ENCODE peak calls at places on chromosomes 6 and 20, in six cellular contexts. F is Caco-2, H is dorsolateral prefrontal cortex, P is cardiac fibroblast, J is OCI-LY7, I is foreskin fibroblast. R is an unnamed sample.

GRCh38 chr6:83592770-83593394 is 80.5 kb downstream of the PRSS35 start:
- DNase-seq in F (peak), H (no peak), P (peak), J (peak), I (peak), R (no peak)

GRCh38 chr6:89413006-89413400 is 930 bp upstream of the RRAGD start:
- DNase-seq in J (no peak), I (no peak), F (no peak), P (no peak), H (no peak), R (no peak)

GRCh38 chr6:31438222-31438621 is 34.8 kb downstream of the MICA start:
- DNase-seq in F (no peak), I (no peak), P (no peak), J (no peak), H (no peak), R (no peak)

GRCh38 chr6:16305246-16305725 is 66.9 kb downstream of the GMPR start:
- DNase-seq in P (no peak), I (no peak), J (no peak), H (no peak), F (no peak), R (no peak)

GRCh38 chr6:117513778-117514371 is 31.4 kb downstream of the DCBLD1 start:
- DNase-seq in J (no peak), H (no peak), I (no peak), P (no peak), F (no peak), R (no peak)

GRCh38 chr20:4633780-4634179 is 87.9 kb upstream of the PRND start:
- DNase-seq in F (no peak), I (peak), J (no peak), P (peak), H (no peak), R (no peak)

GRCh38 chr6:112827793-112828192 is 480.7 kb downstream of the RFPL4B start:
- DNase-seq in I (peak), P (no peak), F (no peak), J (peak), H (peak), R (no peak)

GRCh38 chr20:731891-732560 is 36.3 kb downstream of the SLC52A3 start:
- DNase-seq in H (peak), F (no peak), P (no peak), I (peak), J (no peak), R (no peak)

GRCh38 chr20:20014659-20015058 is 2.5 kb upstream of the NAA20 start:
- DNase-seq in I (no peak), P (peak), J (no peak), H (no peak), F (peak), R (no peak)

GRCh38 chr6:50714487-50715379 is 1.4 kb downstream of the TFAP2D start:
- DNase-seq in I (no peak), J (no peak), H (no peak), F (no peak), P (no peak), R (no peak)

GRCh38 chr6:44735631-44735963 is 348.1 kb downstream of the CDC5L start:
- DNase-seq in H (no peak), I (no peak), J (no peak), P (peak), F (no peak), R (no peak)

GRCh38 chr6:139510040-139510815 is 135.8 kb upstream of the CITED2 start:
- DNase-seq in I (peak), J (no peak), P (no peak), F (no peak), H (no peak), R (no peak)

GRCh38 chr6:56524891-56525703 is 117.6 kb downstream of the DST start:
- DNase-seq in P (peak), H (no peak), F (no peak), J (no peak), I (peak), R (no peak)

GRCh38 chr20:13515796-13516533 is 122.8 kb downstream of the TASP1 start:
- DNase-seq in F (no peak), P (no peak), H (no peak), I (peak), J (no peak), R (no peak)

GRCh38 chr6:156776841-156777576 is at the start of gene ARID1B:
- DNase-seq in J (peak), I (peak), P (peak), H (peak), F (peak), R (no peak)

GRCh38 chr6:132228894-132229293 is 172.4 kb downstream of the MOXD1 start:
- DNase-seq in J (no peak), H (no peak), P (no peak), I (no peak), F (no peak), R (no peak)

GRCh38 chr20:48722737-48723191 is 105.0 kb downstream of the PREX1 start:
- DNase-seq in F (no peak), H (no peak), P (peak), I (peak), J (peak), R (no peak)

GRCh38 chr6:168507297-168507696 is 66.3 kb downstream of the SMOC2 start:
- DNase-seq in P (no peak), J (no peak), H (no peak), F (no peak), I (no peak), R (no peak)

GRCh38 chr6:93040375-93040774 is 379.0 kb downstream of the EPHA7 start:
- DNase-seq in F (no peak), I (no peak), J (no peak), H (no peak), P (peak), R (no peak)

GRCh38 chr6:89122625-89123024 is 4.8 kb upstream of the SRSF12 start:
- DNase-seq in P (peak), J (peak), F (no peak), I (peak), H (no peak), R (no peak)

GRCh38 chr20:373171-373890 is 7.2 kb upstream of the TRIB3 start:
- DNase-seq in I (peak), J (no peak), H (no peak), F (peak), P (peak), R (no peak)

GRCh38 chr6:52177961-52178360 is 8.2 kb upstream of the IL17A start:
- DNase-seq in F (no peak), H (no peak), P (no peak), J (no peak), I (no peak), R (no peak)

GRCh38 chr6:112145080-112145573 is 57.7 kb downstream of the FAM229B start:
- DNase-seq in H (no peak), F (no peak), P (no peak), I (no peak), J (no peak), R (no peak)

GRCh38 chr6:163179061-163179460 is 235.5 kb upstream of the QKI start:
- DNase-seq in J (no peak), P (peak), H (no peak), F (no peak), I (no peak), R (no peak)

GRCh38 chr6:104828478-104828877 is 31.2 kb downstream of the HACE1 start:
- DNase-seq in J (no peak), F (no peak), H (no peak), P (no peak), I (no peak), R (no peak)

GRCh38 chr6:2285510-2285909 is 40.1 kb upstream of the GMDS start:
- DNase-seq in J (no peak), I (no peak), P (no peak), H (no peak), F (no peak), R (no peak)

GRCh38 chr20:24492031-24492607 is 22.7 kb downstream of the SYNDIG1 start:
- DNase-seq in I (no peak), J (no peak), H (no peak), F (no peak), P (no peak), R (peak)

GRCh38 chr20:19823971-19824370 is 65.9 kb downstream of the RIN2 start:
- DNase-seq in P (peak), H (no peak), F (no peak), J (no peak), I (no peak), R (no peak)

GRCh38 chr6:20814494-20814893 is 280.2 kb downstream of the CDKAL1 start:
- DNase-seq in J (no peak), P (peak), I (no peak), H (no peak), F (no peak), R (no peak)

GRCh38 chr20:20295621-20296498 is 72.0 kb upstream of the INSM1 start:
- DNase-seq in J (no peak), P (no peak), H (no peak), F (no peak), I (no peak), R (no peak)

DNA sequence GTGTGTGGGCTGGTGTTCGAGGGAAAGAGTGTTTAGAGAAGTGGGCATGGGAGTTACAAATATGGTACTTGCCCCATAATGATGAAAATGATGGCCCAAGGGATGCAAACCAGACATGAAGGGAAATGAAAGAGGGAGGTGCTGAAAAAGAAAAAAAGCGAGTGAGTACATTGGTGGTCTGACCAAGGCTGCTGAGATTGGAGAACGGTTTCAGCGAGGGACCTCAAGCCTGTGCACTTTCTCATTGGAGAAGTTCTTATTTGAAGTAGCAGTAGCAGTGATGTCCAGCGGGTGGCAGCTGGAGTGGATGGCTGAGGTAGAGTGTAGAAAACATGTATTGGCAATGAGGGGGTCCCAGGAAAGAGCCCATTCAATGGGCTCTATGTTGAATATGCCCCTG is 54.8 kb downstream of the TNFAIP3 start:
- DNase-seq in P (no peak), I (no peak), J (no peak), H (no peak), F (no peak), R (no peak)
- TF ChIP-seq CTCF in P (peak), I (peak), J (no peak), H (no peak), F (peak), R (no peak)

DNA sequence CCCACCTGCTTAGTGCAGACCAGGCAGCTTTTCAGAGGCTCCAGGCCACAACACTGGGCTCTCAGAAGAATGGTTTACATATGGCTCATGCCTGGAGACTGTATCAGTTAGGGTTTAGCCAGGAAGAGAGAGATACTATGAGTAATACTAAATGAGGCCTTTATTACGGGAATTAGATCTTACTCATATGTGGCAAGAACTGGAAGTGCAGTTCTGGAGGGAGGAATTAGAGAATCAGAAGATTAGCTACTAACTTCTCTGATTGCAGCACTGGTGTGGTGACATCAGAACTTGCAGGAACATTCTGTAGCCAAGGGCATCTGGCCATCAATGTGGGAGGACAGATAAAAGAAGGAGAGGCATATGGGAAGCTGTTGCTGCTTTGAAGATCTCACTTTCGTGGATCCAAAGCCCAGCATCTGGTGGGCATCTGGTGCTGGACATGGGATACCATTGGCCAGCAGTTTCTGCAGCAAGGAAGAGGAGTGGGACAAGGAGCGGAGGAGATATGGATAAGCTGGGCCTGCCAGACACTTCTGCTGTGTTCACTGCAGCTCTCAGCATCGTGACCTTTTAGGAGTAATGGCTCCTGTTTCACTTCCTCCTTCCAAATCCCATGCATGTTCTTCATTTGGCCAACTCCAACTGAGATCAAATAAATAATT is 248.5 kb downstream of the BTBD3 start:
- DNase-seq in I (peak), H (peak), J (no peak), F (no peak), P (peak), R (no peak)
- TF ChIP-seq CTCF in I (no peak), H (no peak), J (no peak), F (no peak), P (no peak), R (no peak)

DNA sequence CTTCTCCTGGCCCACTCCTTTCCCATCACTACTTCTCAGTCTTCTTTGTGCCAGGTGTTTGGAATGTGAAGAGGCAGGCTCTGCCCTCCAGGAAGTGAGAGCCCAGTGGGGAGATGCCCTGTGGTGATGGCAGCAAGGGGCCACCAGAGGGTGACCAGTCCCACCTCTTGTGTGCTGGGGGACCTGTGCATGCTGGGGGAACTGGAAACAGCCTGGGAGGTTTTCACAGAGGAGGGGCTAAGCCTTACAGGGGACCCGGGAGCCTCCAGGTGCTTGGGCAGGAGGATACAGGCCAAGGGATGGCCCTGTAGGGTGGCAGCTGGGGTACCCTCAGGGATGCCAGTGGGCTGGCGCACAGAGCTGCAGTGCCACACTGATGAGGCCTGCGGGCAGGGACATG is 72.3 kb downstream of the RAMACL start:
- DNase-seq in J (no peak), I (no peak), F (no peak), P (no peak), H (no peak), R (no peak)
- TF ChIP-seq CTCF in J (no peak), I (peak), F (no peak), P (no peak), H (no peak), R (peak)

GRCh38 chr20:23065438-23066201 is 16.1 kb upstream of the THBD start:
- DNase-seq in P (no peak), J (no peak), F (peak), H (no peak), I (no peak), R (no peak)
- TF ChIP-seq CTCF in P (no peak), J (no peak), F (no peak), H (no peak), I (no peak), R (no peak)

GRCh38 chr6:47182291-47182957 is 127.3 kb downstream of the TNFRSF21 start:
- DNase-seq in H (no peak), F (no peak), J (no peak), P (no peak), I (no peak), R (no peak)

GRCh38 chr6:47181681-47182080 is 128.0 kb downstream of the TNFRSF21 start:
- DNase-seq in J (no peak), F (no peak), I (no peak), H (no peak), P (no peak), R (no peak)

GRCh38 chr6:47175656-47176055 is 133.5 kb upstream of the ADGRF1 start:
- DNase-seq in J (no peak), P (no peak), H (no peak), F (no peak), I (no peak), R (no peak)

GRCh38 chr6:47179286-47179685 is 130.4 kb downstream of the TNFRSF21 start:
- DNase-seq in J (no peak), I (no peak), H (no peak), P (no peak), F (no peak), R (no peak)

GRCh38 chr6:47180633-47181032 is 129.1 kb downstream of the TNFRSF21 start:
- DNase-seq in P (peak), H (no peak), J (no peak), I (peak), F (no peak), R (no peak)
- TF ChIP-seq CTCF in P (no peak), H (no peak), J (no peak), I (no peak), F (no peak), R (no peak)

GRCh38 chr6:36836091-36836770 is 3.0 kb downstream of the CPNE5 start:
- DNase-seq in P (no peak), H (no peak), I (no peak), J (no peak), F (no peak), R (no peak)
- TF ChIP-seq CTCF in P (no peak), H (no peak), I (peak), J (peak), F (peak), R (no peak)

GRCh38 chr20:38242848-38243449 is 17.6 kb downstream of the KIAA1755 start:
- DNase-seq in F (no peak), I (peak), H (no peak), J (peak), P (no peak), R (peak)
- TF ChIP-seq CTCF in F (peak), I (peak), H (no peak), J (peak), P (peak), R (peak)

GRCh38 chr6:99393698-99394531 is at the start of gene COQ3:
- DNase-seq in P (peak), J (peak), H (peak), F (peak), I (peak), R (peak)

GRCh38 chr6:99390896-99391295 is 3.1 kb downstream of the COQ3 start:
- DNase-seq in F (no peak), I (no peak), H (no peak), P (no peak), J (no peak), R (no peak)

GRCh38 chr6:99393366-99393697 is 663 bp downstream of the COQ3 start:
- DNase-seq in J (no peak), H (no peak), F (no peak), I (no peak), P (no peak), R (no peak)
- TF ChIP-seq CTCF in J (no peak), H (no peak), F (no peak), I (no peak), P (no peak), R (no peak)

GRCh38 chr20:35618372-35619131 is 2.9 kb downstream of the SPAG4 start:
- DNase-seq in H (no peak), J (peak), F (no peak), P (peak), I (peak), R (no peak)

GRCh38 chr20:35617397-35618031 is 1.9 kb downstream of the SPAG4 start:
- DNase-seq in P (peak), H (no peak), I (peak), J (peak), F (peak), R (no peak)

GRCh38 chr20:35620818-35621559 is 5.4 kb downstream of the SPAG4 start:
- DNase-seq in P (no peak), H (no peak), F (no peak), I (no peak), J (no peak), R (no peak)

GRCh38 chr20:35618032-35618371 is 2.4 kb downstream of the SPAG4 start:
- DNase-seq in F (no peak), P (no peak), H (no peak), I (no peak), J (no peak), R (no peak)

DNA sequence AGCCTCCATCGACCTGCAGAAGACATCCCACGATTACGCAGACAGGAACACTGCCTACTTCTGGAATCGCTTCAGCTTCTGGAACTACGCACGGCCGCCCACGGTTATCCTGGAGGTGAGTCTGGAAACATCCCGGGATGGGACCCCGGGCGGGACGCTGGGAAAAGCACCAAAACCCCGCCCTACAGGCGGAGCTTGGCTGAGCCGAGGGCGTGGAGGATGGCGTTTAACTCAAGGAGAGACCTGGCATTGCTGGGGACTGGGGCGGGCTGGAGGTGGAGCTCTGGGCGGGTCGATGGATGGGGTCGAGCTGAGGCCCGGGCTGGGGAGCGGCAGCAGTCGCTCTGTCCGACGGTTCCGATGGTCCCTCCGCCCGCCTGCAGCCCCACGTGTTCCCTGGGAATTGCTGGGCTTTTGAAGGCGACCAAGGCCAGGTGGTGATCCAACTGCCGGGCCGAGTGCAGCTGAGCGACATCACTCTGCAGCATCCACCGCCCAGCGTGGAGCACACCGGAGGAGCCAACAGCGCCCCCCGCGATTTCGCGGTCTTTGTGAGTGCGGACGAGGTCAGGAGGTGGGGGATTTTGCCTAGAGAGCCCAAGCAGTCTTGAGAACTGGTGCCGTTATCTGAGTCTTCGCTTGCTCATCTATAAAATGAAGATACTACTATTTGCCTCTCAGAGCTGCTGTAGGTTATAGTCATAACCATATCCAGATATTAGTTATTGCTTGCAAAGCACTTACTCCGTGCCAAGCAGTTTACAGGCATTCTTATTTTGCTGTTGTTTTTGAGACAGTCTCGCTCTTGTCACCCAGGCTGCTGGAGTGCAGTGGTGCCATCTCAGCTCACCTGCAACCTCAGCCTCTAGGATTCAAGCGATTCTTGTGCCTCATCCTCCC is 3.8 kb downstream of the SPAG4 start:
- DNase-seq in H (peak), I (peak), F (peak), P (peak), J (peak), R (peak)
- TF ChIP-seq CTCF in H (peak), I (peak), F (peak), P (peak), J (peak), R (peak)

R was measured in chondrocyte.